ENCODE peak calls at places on chromosomes 7 and 10, in nine cellular contexts. W is pancreas; L is bronchial epithelial cell; B is coronary artery; P is left ventricle myocardium inferior; Y is naive thymus-derived CD4-positive, alpha-beta T cell; Z is GM06990; R is HCT116; N is lower leg skin. O is an unnamed sample.

GRCh38 chr7:68925241-68925640 is 673.0 kb upstream of the AUTS2 start:
- DNase-seq in W (no peak), Y (no peak), R (no peak), Z (no peak), L (no peak), B (no peak), N (no peak), P (no peak), O (no peak)

GRCh38 chr7:73892003-73892975 is 31.3 kb downstream of the TMEM270 start:
- DNase-seq in P (peak), N (no peak), R (no peak), Y (no peak), W (no peak), L (no peak), Z (no peak), B (no peak), O (no peak)

GRCh38 chr7:22864855-22865606 is 42.4 kb upstream of the TOMM7 start:
- DNase-seq in R (no peak), P (no peak), N (no peak), Y (no peak), W (no peak), B (no peak), L (no peak), Z (no peak), O (peak)

GRCh38 chr10:12729885-12730284 is 271.6 kb downstream of the CCDC3 start:
- DNase-seq in L (no peak), Y (no peak), R (no peak), Z (no peak), P (no peak), W (no peak), B (no peak), N (no peak), O (peak)

GRCh38 chr10:104447331-104447730 is 93.7 kb downstream of the CFAP58 start:
- DNase-seq in Z (no peak), Y (no peak), B (no peak), L (peak), P (no peak), W (no peak), N (no peak), R (no peak), O (no peak)

GRCh38 chr7:129664029-129665012 is 52.8 kb downstream of the NRF1 start:
- DNase-seq in B (no peak), Z (no peak), Y (no peak), W (no peak), L (peak), P (no peak), N (no peak), R (peak), O (peak)

GRCh38 chr7:29406366-29406765 is 157.3 kb upstream of the PRR15 start:
- DNase-seq in R (no peak), L (no peak), W (no peak), Z (no peak), N (no peak), B (no peak), Y (no peak), P (no peak), O (no peak)

GRCh38 chr10:109966961-109967738 is 40.6 kb upstream of the ADD3 start:
- DNase-seq in P (peak), L (peak), N (no peak), Z (no peak), Y (no peak), B (no peak), R (no peak), W (no peak), O (no peak)

GRCh38 chr10:109591631-109592030 is 331.7 kb downstream of the XPNPEP1 start:
- DNase-seq in Y (no peak), B (no peak), L (peak), R (no peak), N (no peak), Z (no peak), W (no peak), P (no peak), O (no peak)

GRCh38 chr10:103890194-103890658 is 27.8 kb downstream of the STN1 start:
- DNase-seq in P (peak), L (peak), Z (no peak), R (peak), B (no peak), W (peak), Y (no peak), N (no peak), O (no peak)

GRCh38 chr7:116687801-116688201 is 15.8 kb downstream of the MET start:
- DNase-seq in P (no peak), N (no peak), R (peak), W (no peak), Y (no peak), B (no peak), Z (no peak), L (peak), O (peak)

GRCh38 chr10:122362621-122363020 is 11.9 kb upstream of the PLEKHA1 start:
- DNase-seq in Z (no peak), B (no peak), R (no peak), L (peak), Y (no peak), N (no peak), P (no peak), W (no peak), O (no peak)

GRCh38 chr10:60896033-60896432 is 48.0 kb downstream of the RHOBTB1 start:
- DNase-seq in W (no peak), N (no peak), B (no peak), P (no peak), Y (no peak), R (no peak), L (no peak), Z (no peak), O (no peak)

DNA sequence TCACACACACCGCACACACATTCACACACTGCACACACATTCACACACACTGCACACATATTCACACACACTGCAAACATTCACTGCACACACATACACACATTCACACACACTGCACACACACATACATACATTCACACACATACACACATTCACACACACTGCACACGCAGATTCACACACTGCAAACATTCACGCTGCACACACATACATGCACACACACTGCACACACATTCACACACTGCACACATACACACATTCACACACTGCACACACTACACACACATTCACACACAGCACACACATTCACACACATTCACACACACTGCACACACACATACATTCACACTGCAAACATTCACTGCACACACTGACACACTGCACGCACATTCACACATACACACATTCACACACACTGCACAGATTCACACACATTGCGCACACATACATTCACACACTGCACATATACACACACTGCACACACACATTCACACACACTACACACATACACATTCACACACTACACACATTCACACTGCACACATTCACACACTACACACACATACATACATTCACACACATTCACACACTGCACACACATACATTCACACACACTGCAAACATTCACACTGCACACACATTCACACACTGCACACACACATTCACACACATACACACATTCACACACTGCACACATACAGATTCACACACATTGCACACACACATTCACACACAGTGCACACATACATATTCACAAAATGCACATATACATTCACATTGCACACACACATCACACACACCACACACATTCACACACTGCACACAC is 325.1 kb downstream of the PTPRN2 start:
- DNase-seq in B (no peak), Y (no peak), P (no peak), N (no peak), W (no peak), L (no peak), R (no peak), Z (no peak), O (no peak)
- H3K4me3 ChIP-seq in B (no peak), Y (no peak), P (no peak), N (no peak), W (no peak), L (no peak), R (no peak), Z (no peak), O (no peak)

GRCh38 chr7:17085186-17085585 is 203.4 kb upstream of the AGR3 start:
- DNase-seq in N (no peak), R (no peak), Y (no peak), Z (no peak), W (no peak), B (no peak), P (no peak), L (no peak), O (no peak)

GRCh38 chr7:17086403-17086802 is 204.6 kb upstream of the AGR3 start:
- DNase-seq in W (no peak), N (no peak), Z (no peak), Y (no peak), P (no peak), B (no peak), L (no peak), R (no peak), O (no peak)

GRCh38 chr7:17095951-17096350 is 202.5 kb upstream of the AHR start:
- DNase-seq in R (no peak), L (no peak), B (no peak), P (no peak), Z (no peak), N (no peak), W (no peak), Y (no peak), O (no peak)

GRCh38 chr7:17095001-17095574 is 203.4 kb upstream of the AHR start:
- DNase-seq in Y (no peak), W (no peak), L (peak), P (no peak), R (no peak), N (peak), Z (no peak), B (no peak), O (peak)

GRCh38 chr7:17090751-17091150 is 207.7 kb upstream of the AHR start:
- DNase-seq in W (no peak), Y (no peak), N (no peak), L (peak), B (no peak), R (no peak), P (no peak), Z (no peak), O (peak)
- H3K4me3 ChIP-seq in W (no peak), Y (no peak), N (no peak), L (no peak), B (no peak), R (no peak), P (no peak), Z (no peak), O (no peak)

GRCh38 chr7:142348921-142349401 is 91.1 kb upstream of the PRSS58 start:
- DNase-seq in B (no peak), Z (no peak), Y (no peak), W (no peak), R (no peak), L (no peak), P (no peak), N (no peak), O (no peak)

GRCh38 chr7:142349670-142350405 is 92.0 kb upstream of the PRSS58 start:
- DNase-seq in N (no peak), P (no peak), Y (no peak), W (no peak), B (no peak), Z (no peak), R (no peak), L (peak), O (no peak)

GRCh38 chr7:142353147-142354058 is 95.5 kb upstream of the PRSS58 start:
- DNase-seq in R (no peak), W (no peak), Y (no peak), B (no peak), Z (no peak), P (no peak), L (no peak), N (no peak), O (no peak)

GRCh38 chr7:142355328-142355727 is 97.5 kb upstream of the PRSS58 start:
- DNase-seq in N (no peak), R (no peak), W (no peak), P (no peak), Z (no peak), L (peak), Y (no peak), B (no peak), O (no peak)

GRCh38 chr7:142352543-142352942 is 94.7 kb upstream of the PRSS58 start:
- DNase-seq in W (no peak), P (no peak), N (no peak), L (no peak), B (no peak), R (no peak), Z (no peak), Y (no peak), O (no peak)
- H3K4me3 ChIP-seq in W (no peak), P (no peak), N (no peak), L (no peak), B (no peak), R (no peak), Z (no peak), Y (peak), O (no peak)

DNA sequence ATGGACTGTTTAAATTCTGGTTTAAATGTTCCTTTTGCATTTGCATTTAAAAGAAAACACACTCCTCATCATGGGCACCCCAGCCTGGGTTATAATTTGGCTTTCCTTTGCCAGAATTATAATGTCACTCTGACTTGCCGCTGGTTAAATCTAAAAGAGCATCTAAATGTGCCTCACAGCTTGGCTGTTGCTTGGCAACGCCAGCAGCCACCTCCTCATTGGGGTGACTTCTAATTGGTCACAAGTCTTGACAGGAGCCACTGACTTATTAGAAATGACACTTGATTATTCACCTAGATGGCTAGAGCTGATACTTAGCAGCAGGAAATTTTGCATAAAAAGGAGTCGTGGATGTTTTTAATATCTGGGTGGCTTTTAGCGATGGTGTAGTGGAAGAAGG is 114.3 kb downstream of the TBXAS1 start:
- DNase-seq in Z (no peak), R (no peak), W (no peak), N (no peak), Y (no peak), P (no peak), B (no peak), L (no peak), O (no peak)
- H3K4me3 ChIP-seq in Z (no peak), R (no peak), W (no peak), N (no peak), Y (no peak), P (no peak), B (no peak), L (no peak), O (no peak)

DNA sequence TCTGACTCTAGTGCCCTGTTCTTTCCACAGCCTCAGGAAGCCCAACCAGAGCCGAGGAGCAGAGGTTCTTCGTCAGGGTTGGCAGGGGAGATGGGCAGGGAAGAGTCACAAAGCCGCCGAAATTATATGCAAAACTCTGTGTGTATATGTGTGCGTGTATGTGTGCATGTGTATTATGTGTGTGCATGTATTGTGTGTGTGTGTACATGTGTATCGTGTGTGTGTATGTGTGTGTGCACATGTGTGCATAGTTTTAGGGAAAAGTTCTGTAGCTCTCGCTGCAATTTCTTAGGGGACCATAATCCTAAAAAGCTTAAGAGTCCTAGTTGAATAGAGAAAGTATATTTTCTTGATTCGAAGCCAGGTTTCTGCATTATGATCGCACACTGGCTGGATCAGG is 17.0 kb downstream of the DNAJB12 start:
- DNase-seq in R (no peak), L (no peak), B (no peak), Y (no peak), W (no peak), N (no peak), Z (no peak), P (no peak), O (no peak)
- H3K4me3 ChIP-seq in R (no peak), L (no peak), B (no peak), Y (no peak), W (no peak), N (no peak), Z (no peak), P (no peak), O (no peak)

DNA sequence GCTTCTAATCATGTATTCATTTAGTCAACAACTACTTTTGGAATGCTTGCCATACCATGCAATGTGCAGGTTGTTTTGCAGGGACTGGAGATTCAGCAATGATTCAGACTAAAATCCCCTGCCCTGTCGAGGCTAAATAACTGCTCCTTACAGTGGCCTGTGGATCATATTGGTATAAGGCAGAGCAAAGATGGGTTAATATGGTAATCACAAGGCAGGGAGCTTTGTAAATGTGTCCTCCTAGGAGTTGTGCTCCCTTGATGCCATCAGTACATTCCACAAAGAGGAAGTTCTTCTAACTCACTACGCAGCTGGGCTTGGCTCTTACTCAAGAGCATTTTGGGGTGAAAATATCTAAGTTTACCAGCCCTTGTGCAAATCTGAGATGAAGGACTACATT is 615 bp upstream of the IFIT2 start:
- DNase-seq in W (no peak), N (no peak), B (no peak), Y (no peak), P (no peak), L (peak), Z (no peak), R (no peak), O (peak)
- H3K4me3 ChIP-seq in W (peak), N (no peak), B (peak), Y (peak), P (peak), L (no peak), Z (peak), R (peak), O (peak)

O was measured in A673.